ENCODE peak calls at places on chromosomes 5 and 9, in seven cellular contexts. M is ovary, C is A549, A is right lobe of liver, F is esophagus squamous epithelium, U is adrenal gland, R is H1. B is an unnamed sample.

GRCh38 chr9:16154570-16155078 is 601.8 kb downstream of the CCDC171 start:
- DNase-seq in F (no peak), M (peak), C (peak), R (peak), U (peak), A (no peak), B (peak)

GRCh38 chr9:99105152-99106043 is 485 bp downstream of the TGFBR1 start:
- DNase-seq in R (peak), U (peak), M (peak), C (peak), F (peak), A (peak), B (peak)

GRCh38 chr9:130522233-130522808 is 57.1 kb upstream of the FUBP3 start:
- DNase-seq in R (peak), C (no peak), M (no peak), U (peak), F (no peak), A (no peak), B (no peak)

GRCh38 chr5:159227452-159227851 is 18.1 kb upstream of the RNF145 start:
- DNase-seq in M (no peak), F (no peak), C (no peak), U (no peak), A (no peak), R (no peak), B (no peak)

GRCh38 chr9:33795281-33795680 is at the start of gene PRSS3:
- DNase-seq in U (no peak), C (no peak), A (no peak), F (no peak), M (no peak), R (no peak), B (peak)

GRCh38 chr5:91418158-91418557 is 35.0 kb upstream of the ARRDC3 start:
- DNase-seq in U (no peak), C (peak), F (no peak), A (no peak), R (no peak), M (no peak), B (no peak)

GRCh38 chr9:6675268-6675667 is 29.7 kb upstream of the GLDC start:
- DNase-seq in R (no peak), C (no peak), A (no peak), M (no peak), U (no peak), F (no peak), B (no peak)

GRCh38 chr5:63928451-63928850 is 33.8 kb downstream of the HTR1A start:
- DNase-seq in A (no peak), F (no peak), C (no peak), R (no peak), U (no peak), M (no peak), B (no peak)

GRCh38 chr5:159910843-159911229 is 5.4 kb upstream of the ADRA1B start:
- DNase-seq in M (no peak), F (no peak), R (no peak), U (no peak), A (no peak), C (peak), B (no peak)

GRCh38 chr9:127810378-127811187 is 7.9 kb downstream of the FPGS start:
- DNase-seq in A (no peak), F (no peak), C (no peak), U (no peak), R (no peak), M (no peak), B (no peak)

GRCh38 chr9:7320139-7320538 is 479.4 kb downstream of the DMAC1 start:
- DNase-seq in U (no peak), M (no peak), C (peak), F (no peak), R (no peak), A (no peak), B (no peak)

GRCh38 chr5:122126177-122126701 is 3.1 kb upstream of the ZNF474 start:
- DNase-seq in C (no peak), U (no peak), M (no peak), R (no peak), F (no peak), A (no peak), B (no peak)

GRCh38 chr9:127166651-127167524 is 44.5 kb upstream of the ANGPTL2 start:
- DNase-seq in C (no peak), F (no peak), M (no peak), A (no peak), U (no peak), R (no peak), B (peak)

GRCh38 chr9:116686135-116686534 is 970 bp upstream of the TRIM32 start:
- DNase-seq in M (no peak), F (no peak), U (no peak), A (no peak), C (no peak), R (no peak), B (no peak)

GRCh38 chr9:4301302-4301701 is 1.4 kb upstream of the GLIS3 start:
- DNase-seq in R (no peak), F (no peak), M (no peak), U (no peak), A (no peak), C (no peak), B (no peak)

GRCh38 chr5:169063269-169063919 is 237.5 kb downstream of the SLIT3 start:
- DNase-seq in M (no peak), R (no peak), U (no peak), F (no peak), A (no peak), C (no peak), B (no peak)

GRCh38 chr5:80246995-80247729 is 8.7 kb downstream of the SERINC5 start:
- DNase-seq in C (peak), F (no peak), R (no peak), A (no peak), M (no peak), U (peak), B (peak)

GRCh38 chr9:119487118-119487827 is 118.0 kb upstream of the BRINP1 start:
- DNase-seq in C (no peak), R (no peak), F (no peak), U (no peak), A (no peak), M (no peak), B (no peak)

GRCh38 chr9:93081081-93081529 is 14.9 kb upstream of the CARD19 start:
- DNase-seq in M (no peak), R (no peak), U (no peak), A (peak), C (no peak), F (no peak), B (no peak)

GRCh38 chr5:138947780-138948179 is 72.6 kb upstream of the LRRTM2 start:
- DNase-seq in M (no peak), U (no peak), A (no peak), R (no peak), F (no peak), C (no peak), B (peak)

GRCh38 chr5:88659529-88660325 is 223.3 kb downstream of the MEF2C start:
- DNase-seq in C (no peak), M (no peak), R (peak), A (no peak), U (no peak), F (no peak), B (no peak)

GRCh38 chr5:128144491-128144890 is 60.9 kb downstream of the SLC12A2 start:
- DNase-seq in F (no peak), C (no peak), A (no peak), R (no peak), M (no peak), U (no peak), B (no peak)

GRCh38 chr5:1255081-1255561 is 29.9 kb downstream of the SLC6A18 start:
- DNase-seq in U (no peak), R (no peak), C (no peak), M (no peak), F (no peak), A (no peak), B (no peak)

GRCh38 chr5:72441861-72442540 is 65.2 kb downstream of the ZNF366 start:
- DNase-seq in F (no peak), R (no peak), U (no peak), C (peak), A (no peak), M (no peak), B (no peak)

GRCh38 chr9:134345737-134346136 is 19.5 kb downstream of the RXRA start:
- DNase-seq in F (no peak), M (no peak), U (no peak), A (no peak), C (no peak), R (no peak), B (no peak)

GRCh38 chr5:9166202-9167147 is 379.4 kb downstream of the SEMA5A start:
- DNase-seq in R (no peak), U (no peak), M (no peak), F (no peak), A (no peak), C (no peak), B (no peak)

GRCh38 chr5:150780180-150780692 is 1.7 kb downstream of the SMIM3 start:
- DNase-seq in U (peak), M (no peak), F (no peak), C (no peak), R (no peak), A (no peak), B (peak)

GRCh38 chr5:9046756-9047481 is 499.0 kb downstream of the SEMA5A start:
- DNase-seq in A (no peak), F (no peak), U (peak), C (no peak), M (no peak), R (no peak), B (no peak)

GRCh38 chr5:172147857-172148256 is 40.2 kb downstream of the STK10 start:
- DNase-seq in R (no peak), A (no peak), C (no peak), U (no peak), M (no peak), F (no peak), B (no peak)

GRCh38 chr5:78638423-78638822 is 10.1 kb downstream of the LHFPL2 start:
- DNase-seq in R (no peak), C (peak), F (peak), U (peak), A (no peak), M (peak), B (peak)

GRCh38 chr5:63860379-63860778 is 101.9 kb downstream of the HTR1A start:
- DNase-seq in U (no peak), M (no peak), A (no peak), R (no peak), F (no peak), C (no peak), B (no peak)

GRCh38 chr9:72029986-72030385 is 30.4 kb downstream of the C9orf57 start:
- DNase-seq in F (no peak), A (no peak), R (no peak), U (no peak), M (no peak), C (no peak), B (no peak)

GRCh38 chr5:61329729-61330128 is 2.3 kb upstream of the ZSWIM6 start:
- DNase-seq in A (no peak), R (no peak), U (no peak), C (no peak), F (no peak), M (no peak), B (no peak)

DNA sequence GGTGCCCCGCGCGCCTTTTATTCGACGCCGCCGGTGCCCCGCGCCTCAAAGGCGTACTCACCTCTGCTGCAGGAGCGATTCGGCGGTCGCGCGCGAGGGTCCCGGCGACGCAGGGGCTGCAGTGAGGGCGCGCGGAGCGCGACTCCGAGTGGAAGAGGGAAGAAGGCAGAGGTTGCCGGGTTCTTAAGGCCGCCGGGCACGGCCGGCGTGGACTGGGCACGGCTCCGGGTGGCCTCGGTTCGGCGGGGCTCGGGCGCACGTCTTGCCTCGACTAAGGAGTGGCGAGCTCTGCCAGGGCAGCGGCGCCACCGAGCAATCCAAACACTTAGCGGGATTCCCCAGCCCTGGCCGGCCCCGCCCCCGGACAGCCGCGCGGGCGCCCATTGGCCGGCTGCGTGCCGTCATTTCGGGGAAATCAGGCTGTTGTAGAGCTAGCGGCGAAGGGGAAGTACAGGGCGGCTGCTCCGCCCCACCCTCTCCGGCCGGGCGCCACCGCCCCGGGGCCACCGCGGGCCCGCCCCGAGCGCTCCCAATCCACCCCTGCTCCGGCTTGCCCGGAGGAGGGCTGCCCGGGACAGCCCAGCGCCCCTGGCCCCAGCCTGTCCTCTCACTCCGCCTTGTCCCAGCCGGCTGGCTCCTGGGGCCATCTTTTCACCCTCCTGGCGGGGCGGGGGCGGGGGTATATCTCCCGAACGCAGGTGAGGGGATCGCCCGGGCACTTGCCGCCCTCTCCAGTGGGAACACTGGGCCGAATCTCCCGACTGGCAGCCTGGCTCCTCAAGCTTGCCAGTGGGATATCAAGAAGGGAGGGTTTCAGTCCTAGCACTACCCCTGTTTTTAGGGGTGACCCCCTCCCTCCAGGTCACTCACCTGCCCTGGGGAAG is at the start of gene IRF1:
- DNase-seq in C (peak), F (peak), A (peak), U (peak), M (peak), R (peak), B (peak)
- TF ChIP-seq CTCF in C (no peak), F (no peak), A (no peak), U (no peak), M (no peak), R (no peak), B (no peak)

GRCh38 chr5:99033014-99033931 is 104.5 kb upstream of the CHD1 start:
- DNase-seq in R (no peak), A (no peak), M (no peak), F (no peak), U (no peak), C (no peak), B (no peak)

GRCh38 chr5:99034336-99034735 is 105.5 kb upstream of the CHD1 start:
- DNase-seq in C (no peak), U (peak), R (no peak), A (no peak), F (no peak), M (no peak), B (peak)

GRCh38 chr5:99030871-99031440 is 102.1 kb upstream of the CHD1 start:
- DNase-seq in M (no peak), R (no peak), U (no peak), C (no peak), A (no peak), F (no peak), B (no peak)

GRCh38 chr5:99029172-99029571 is 100.4 kb upstream of the CHD1 start:
- DNase-seq in M (no peak), A (no peak), R (no peak), F (no peak), U (no peak), C (no peak), B (no peak)

GRCh38 chr5:99032234-99033013 is 103.6 kb upstream of the CHD1 start:
- DNase-seq in C (peak), U (peak), R (no peak), M (peak), F (no peak), A (no peak), B (peak)
- H3K27ac ChIP-seq in C (no peak), U (peak), R (no peak), M (peak), F (peak), A (peak), B (no peak)

DNA sequence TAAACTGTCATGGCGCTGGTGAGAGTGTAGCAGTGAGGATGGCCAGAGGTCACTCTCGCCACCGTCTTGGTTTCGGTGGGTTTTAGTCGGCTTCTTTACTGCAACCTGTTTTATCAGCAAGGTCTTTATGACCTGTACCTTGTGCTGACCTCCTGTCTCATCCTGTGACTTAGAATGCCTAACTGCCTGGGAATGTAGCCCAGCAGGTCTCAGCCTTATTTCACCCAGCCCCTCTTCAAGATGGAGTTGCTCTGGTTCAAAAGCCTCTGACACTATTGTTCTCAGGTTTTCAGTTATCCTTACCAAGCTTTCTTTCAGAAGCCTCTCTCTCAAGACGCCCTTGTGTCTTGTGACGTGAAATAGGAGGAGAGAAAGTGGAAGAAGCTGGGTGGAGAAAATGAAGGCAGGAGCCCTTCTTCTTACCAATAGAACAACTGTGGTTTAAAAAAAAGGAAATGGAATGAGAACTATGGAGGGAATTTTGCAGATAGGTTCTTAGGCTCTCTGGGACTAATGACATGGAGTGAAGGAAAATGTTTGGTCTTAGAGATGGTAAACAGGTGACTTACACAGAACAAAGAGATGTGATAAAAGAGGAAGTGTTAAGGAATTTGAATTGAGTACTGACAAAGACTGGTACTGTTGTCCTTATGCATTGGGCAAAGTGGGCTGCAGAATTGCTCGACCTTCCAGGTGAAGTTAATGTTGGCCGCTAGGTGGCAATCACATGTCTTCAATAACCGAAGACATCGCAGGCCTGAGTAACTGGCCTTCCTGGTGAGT is 133.3 kb upstream of the RAI14 start:
- DNase-seq in C (peak), M (peak), F (no peak), R (peak), A (no peak), U (peak), B (peak)
- TF ChIP-seq POLR2A in C (no peak), M (no peak), F (no peak), R (no peak), A (no peak), U (no peak), B (no peak)

DNA sequence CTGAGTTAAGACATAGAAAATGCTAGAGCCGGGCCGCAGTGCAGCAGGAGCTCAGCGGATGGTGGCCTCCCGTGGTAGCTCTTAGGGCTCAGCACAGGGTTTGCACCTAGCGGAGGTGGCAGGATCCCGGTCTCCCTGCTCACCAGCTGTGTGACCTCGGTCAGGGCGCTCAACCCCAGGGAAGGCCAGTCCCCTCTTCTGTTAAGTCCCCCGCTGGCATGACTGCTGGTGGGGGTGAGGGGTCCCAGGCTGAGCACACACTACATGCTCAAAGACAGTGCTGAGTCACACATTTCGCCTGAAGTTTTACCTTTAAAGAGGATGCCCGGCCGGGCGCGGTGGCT is 39.0 kb downstream of the HRH2 start:
- DNase-seq in M (no peak), F (no peak), U (no peak), R (no peak), A (no peak), C (no peak), B (no peak)
- TF ChIP-seq CTCF in M (no peak), F (no peak), U (no peak), R (no peak), A (no peak), C (no peak), B (no peak)

GRCh38 chr9:129221979-129222635 is 44.0 kb upstream of the IER5L start:
- DNase-seq in C (no peak), M (no peak), A (no peak), R (peak), F (no peak), U (no peak), B (no peak)
- H3K27ac ChIP-seq in C (no peak), M (no peak), A (no peak), R (peak), F (no peak), U (no peak), B (no peak)

GRCh38 chr9:117706421-117707150 is 2.4 kb downstream of the TLR4 start:
- DNase-seq in U (no peak), R (no peak), A (no peak), M (no peak), C (no peak), F (no peak), B (no peak)

GRCh38 chr9:117703538-117703937 is 665 bp upstream of the TLR4 start:
- DNase-seq in F (no peak), R (no peak), M (no peak), A (no peak), C (no peak), U (peak), B (no peak)

GRCh38 chr9:117705386-117705785 is 1.2 kb downstream of the TLR4 start:
- DNase-seq in C (no peak), R (no peak), U (no peak), A (no peak), M (no peak), F (no peak), B (no peak)

GRCh38 chr9:117704597-117704996 is 394 bp downstream of the TLR4 start:
- DNase-seq in F (no peak), A (no peak), C (no peak), R (no peak), U (no peak), M (no peak), B (no peak)

DNA sequence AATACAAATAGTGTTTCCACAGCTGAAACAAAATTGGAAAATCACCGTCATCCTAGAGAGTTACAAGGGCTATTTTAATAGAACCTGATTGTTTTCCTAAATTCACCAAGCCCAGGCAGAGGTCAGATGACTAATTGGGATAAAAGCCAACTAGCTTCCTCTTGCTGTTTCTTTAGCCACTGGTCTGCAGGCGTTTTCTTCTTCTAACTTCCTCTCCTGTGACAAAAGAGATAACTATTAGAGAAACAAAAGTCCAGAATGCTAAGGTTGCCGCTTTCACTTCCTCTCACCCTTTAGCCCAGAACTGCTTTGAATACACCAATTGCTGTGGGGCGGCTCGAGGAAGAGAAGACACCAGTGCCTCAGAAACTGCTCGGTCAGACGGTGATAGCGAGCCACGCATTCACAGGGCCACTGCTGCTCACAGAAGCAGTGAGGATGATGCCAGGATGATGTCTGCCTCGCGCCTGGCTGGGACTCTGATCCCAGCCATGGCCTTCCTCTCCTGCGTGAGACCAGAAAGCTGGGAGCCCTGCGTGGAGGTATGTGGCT is at the start of gene TLR4:
- DNase-seq in A (peak), R (no peak), C (no peak), F (no peak), M (peak), U (peak), B (peak)
- TF ChIP-seq POLR2A in A (peak), R (no peak), C (no peak), F (peak), M (no peak), U (peak), B (no peak)

B was measured in stomach.